ENCODE peak calls at places on chromosomes 13 and 19, in five cellular contexts. O is HCT116, L is lower lobe of right lung, Y is cardiac muscle cell, I is IMR-90. U is an unnamed sample.

GRCh38 chr19:2186071-2186846 is 22.5 kb downstream of the DOT1L start:
- DNase-seq in O (no peak), Y (peak), I (peak), L (peak), U (peak)

GRCh38 chr19:54465367-54466109 is 2.0 kb upstream of the LENG9 start:
- DNase-seq in I (no peak), Y (no peak), O (no peak), L (peak), U (no peak)

GRCh38 chr19:50723069-50723468 is at the start of gene CLEC11A:
- DNase-seq in L (no peak), Y (no peak), O (no peak), I (peak), U (peak)

GRCh38 chr13:100100115-100100879 is 11.4 kb downstream of the PCCA start:
- DNase-seq in I (peak), Y (no peak), L (no peak), O (no peak), U (peak)

GRCh38 chr19:18840288-18841260 is 8.8 kb downstream of the UPF1 start:
- DNase-seq in L (no peak), I (no peak), Y (no peak), O (no peak), U (no peak)

GRCh38 chr19:16367269-16367683 is 42.6 kb downstream of the KLF2 start:
- DNase-seq in Y (no peak), L (peak), I (no peak), O (no peak), U (no peak)

GRCh38 chr19:1512671-1513491 is at the start of gene ADAMTSL5:
- DNase-seq in O (no peak), I (peak), L (no peak), Y (peak), U (peak)

GRCh38 chr13:77460195-77460594 is 75.3 kb upstream of the SCEL start:
- DNase-seq in I (no peak), O (no peak), L (peak), Y (no peak), U (no peak)

GRCh38 chr13:106367361-106367781 is 168.1 kb downstream of the EFNB2 start:
- DNase-seq in I (no peak), L (no peak), Y (no peak), O (no peak), U (no peak)

GRCh38 chr13:112885782-112886268 is 83.2 kb upstream of the MCF2L start:
- DNase-seq in Y (peak), I (peak), O (peak), L (peak), U (peak)

GRCh38 chr13:107964356-107964755 is 251.0 kb downstream of the LIG4 start:
- DNase-seq in O (no peak), I (no peak), Y (peak), L (no peak), U (no peak)

GRCh38 chr13:41420146-41420545 is 37.2 kb upstream of the RGCC start:
- DNase-seq in I (no peak), Y (no peak), O (no peak), L (no peak), U (no peak)

GRCh38 chr13:37747071-37747612 is 122.4 kb downstream of the TRPC4 start:
- DNase-seq in L (no peak), I (peak), O (no peak), Y (no peak), U (peak)

GRCh38 chr13:25691654-25692053 is 319.9 kb downstream of the ATP8A2 start:
- DNase-seq in L (no peak), O (no peak), Y (no peak), I (no peak), U (no peak)

GRCh38 chr13:98947925-98948324 is 29.9 kb downstream of the DOCK9 start:
- DNase-seq in Y (no peak), L (no peak), I (no peak), O (no peak), U (peak)

GRCh38 chr13:111343186-111343805 is 22.9 kb downstream of the TEX29 start:
- DNase-seq in O (no peak), I (no peak), Y (no peak), L (no peak), U (no peak)

GRCh38 chr19:17075860-17076538 is 422 bp downstream of the MYO9B start:
- DNase-seq in L (peak), I (peak), O (no peak), Y (peak), U (peak)

GRCh38 chr13:48000559-48001126 is 430 bp downstream of the SUCLA2 start:
- DNase-seq in Y (peak), O (no peak), I (peak), L (no peak), U (no peak)

GRCh38 chr13:109212630-109213029 is 573.8 kb downstream of the IRS2 start:
- DNase-seq in L (no peak), Y (no peak), I (no peak), O (no peak), U (no peak)

GRCh38 chr19:36420961-36421748 is 2.7 kb upstream of the ZFP82 start:
- DNase-seq in I (peak), O (no peak), L (no peak), Y (peak), U (peak)

GRCh38 chr13:83423361-83423760 is 458.9 kb downstream of the SLITRK1 start:
- DNase-seq in I (no peak), L (no peak), Y (no peak), O (no peak), U (no peak)

GRCh38 chr19:15315101-15315500 is 17.2 kb downstream of the BRD4 start:
- DNase-seq in I (no peak), Y (no peak), L (no peak), O (no peak), U (no peak)

GRCh38 chr19:18465214-18465963 is 27.5 kb upstream of the ISYNA1 start:
- DNase-seq in I (no peak), L (no peak), Y (no peak), O (no peak), U (no peak)

GRCh38 chr13:62194371-62194770 is 778.7 kb upstream of the PCDH20 start:
- DNase-seq in L (no peak), Y (no peak), I (no peak), O (no peak), U (no peak)

DNA sequence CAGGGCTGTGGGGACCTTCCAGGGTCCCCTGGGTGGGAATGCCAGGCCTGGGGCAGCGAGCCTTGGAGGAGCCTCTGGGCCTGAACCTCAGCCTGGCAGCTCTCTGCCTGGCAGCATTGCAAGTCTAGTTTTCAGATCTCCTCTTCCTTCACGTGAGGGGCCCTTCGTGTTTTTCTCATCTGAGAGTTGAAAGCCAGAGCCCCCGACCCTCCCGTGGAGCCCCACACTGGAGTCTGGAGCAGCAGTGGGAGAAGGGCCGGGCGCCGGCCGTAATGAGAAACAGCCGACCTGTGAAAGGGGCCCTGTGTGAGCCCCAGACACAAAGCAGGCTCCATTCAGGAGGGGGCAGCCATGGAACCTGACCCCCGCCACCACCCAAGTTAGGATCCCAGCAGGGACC is 19.3 kb downstream of the TMED1 start:
- DNase-seq in L (no peak), Y (no peak), O (no peak), I (no peak), U (peak)
- H3K4me3 ChIP-seq in L (peak), Y (no peak), O (no peak), I (peak), U (peak)

GRCh38 chr19:40702337-40703012 is 12.0 kb upstream of the NUMBL start:
- DNase-seq in Y (peak), O (no peak), I (no peak), L (no peak), U (peak)
- TF ChIP-seq CTCF in Y (peak), O (peak), I (peak), L (no peak), U (peak)

GRCh38 chr19:44356383-44357111 is at the start of gene ZNF112:
- DNase-seq in O (peak), I (peak), L (peak), Y (peak), U (peak)
- H3K4me3 ChIP-seq in O (peak), I (peak), L (peak), Y (peak), U (peak)

DNA sequence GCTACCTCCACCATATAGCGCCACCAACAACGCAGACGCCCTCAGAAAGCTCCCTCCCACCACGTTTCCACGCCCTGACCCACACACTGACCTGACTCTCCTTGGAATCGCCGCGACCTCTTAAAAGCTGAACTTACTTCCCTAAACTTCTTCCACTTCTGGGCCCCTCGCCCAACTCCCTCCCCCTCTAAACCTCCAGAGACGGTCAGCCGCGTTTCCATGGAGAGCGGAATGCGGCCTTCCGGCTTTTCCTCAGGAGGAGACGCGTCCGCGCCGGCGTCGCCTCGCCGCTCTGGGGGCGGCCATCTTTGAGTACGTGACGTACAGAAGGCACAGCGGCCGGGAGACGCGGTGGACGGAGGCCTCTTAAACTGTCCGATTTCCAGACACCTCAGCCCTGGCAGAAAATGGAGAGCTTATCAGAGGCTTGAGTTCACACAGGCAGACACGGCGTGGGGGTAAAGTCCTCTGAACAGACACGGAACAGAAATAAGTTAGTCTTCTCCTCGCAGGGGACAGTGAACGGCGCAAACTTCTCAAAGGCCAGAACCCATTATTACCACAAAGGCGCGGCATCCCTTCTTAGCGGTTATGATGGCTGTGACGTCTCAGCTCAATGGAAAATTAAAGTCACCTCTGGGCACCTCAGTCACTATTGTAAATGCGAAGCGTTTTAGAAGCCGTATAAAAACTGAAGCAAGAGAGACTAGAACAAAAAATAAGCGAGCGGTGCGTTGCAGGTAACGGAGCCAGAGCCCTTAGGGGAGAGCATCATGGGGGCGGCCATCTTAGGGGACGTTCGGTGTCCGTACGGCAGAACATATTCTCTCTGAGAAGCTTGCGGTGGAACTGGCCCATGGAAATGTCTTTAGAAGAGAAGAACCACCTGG is at the start of gene ZNF432:
- DNase-seq in O (peak), Y (peak), L (peak), I (peak), U (peak)
- TF ChIP-seq CTCF in O (no peak), Y (no peak), L (no peak), I (no peak), U (no peak)

U was measured in fibroblast of villous mesenchyme.